ENCODE peak calls at places on chromosome 21, in six cellular contexts. One of them, this sample, is unnamed.

GRCh38 chr21:26116456-26117011 is 54.0 kb downstream of the APP start:
- DNase-seq in right cardiac atrium: no peak
- DNase-seq in pancreas: no peak
- DNase-seq in CD8-positive, alpha-beta memory T cell: no peak
- DNase-seq in astrocyte of the spinal cord: peak; percentile 58
- DNase-seq in testis: no peak
- DNase-seq in this sample: no peak

GRCh38 chr21:35338281-35338680 is 289.2 kb upstream of the RUNX1 start:
- DNase-seq in right cardiac atrium: no peak
- DNase-seq in pancreas: no peak
- DNase-seq in CD8-positive, alpha-beta memory T cell: no peak
- DNase-seq in astrocyte of the spinal cord: no peak
- DNase-seq in testis: no peak
- DNase-seq in this sample: no peak

GRCh38 chr21:23853796-23854379 is 1753.4 kb downstream of the MRPL39 start:
- DNase-seq in right cardiac atrium: no peak
- DNase-seq in pancreas: no peak
- DNase-seq in CD8-positive, alpha-beta memory T cell: no peak
- DNase-seq in astrocyte of the spinal cord: peak; percentile 24
- DNase-seq in testis: peak; percentile 20
- DNase-seq in this sample: no peak

GRCh38 chr21:29311802-29312201 is 13.1 kb downstream of the BACH1 start:
- DNase-seq in right cardiac atrium: no peak
- DNase-seq in pancreas: no peak
- DNase-seq in CD8-positive, alpha-beta memory T cell: no peak
- DNase-seq in astrocyte of the spinal cord: no peak
- DNase-seq in testis: no peak
- DNase-seq in this sample: no peak

GRCh38 chr21:15301014-15301413 is 236.2 kb upstream of the NRIP1 start:
- DNase-seq in right cardiac atrium: no peak
- DNase-seq in pancreas: no peak
- DNase-seq in CD8-positive, alpha-beta memory T cell: no peak
- DNase-seq in astrocyte of the spinal cord: peak; percentile 54
- DNase-seq in testis: no peak
- DNase-seq in this sample: no peak

GRCh38 chr21:24353492-24353891 is 1253.8 kb downstream of the MRPL39 start:
- DNase-seq in right cardiac atrium: no peak
- DNase-seq in pancreas: no peak
- DNase-seq in CD8-positive, alpha-beta memory T cell: no peak
- DNase-seq in astrocyte of the spinal cord: no peak
- DNase-seq in testis: no peak
- DNase-seq in this sample: no peak

GRCh38 chr21:10521091-10521598 is at the start of gene TPTE:
- DNase-seq in right cardiac atrium: no peak
- DNase-seq in pancreas: peak; percentile 70
- DNase-seq in CD8-positive, alpha-beta memory T cell: no peak
- DNase-seq in astrocyte of the spinal cord: no peak
- DNase-seq in testis: peak; percentile 85
- DNase-seq in this sample: no peak

GRCh38 chr21:16198546-16198945 is 468.8 kb downstream of the USP25 start:
- DNase-seq in right cardiac atrium: peak; percentile 26
- DNase-seq in pancreas: no peak
- DNase-seq in CD8-positive, alpha-beta memory T cell: no peak
- DNase-seq in astrocyte of the spinal cord: no peak
- DNase-seq in testis: no peak
- DNase-seq in this sample: no peak

GRCh38 chr21:14533555-14534400 is 12.3 kb downstream of the SAMSN1 start:
- DNase-seq in right cardiac atrium: no peak
- DNase-seq in pancreas: no peak
- DNase-seq in CD8-positive, alpha-beta memory T cell: no peak
- DNase-seq in astrocyte of the spinal cord: peak; percentile 72
- DNase-seq in testis: no peak
- DNase-seq in this sample: no peak

GRCh38 chr21:16086121-16086520 is 356.3 kb downstream of the USP25 start:
- DNase-seq in right cardiac atrium: no peak
- DNase-seq in pancreas: no peak
- DNase-seq in CD8-positive, alpha-beta memory T cell: no peak
- DNase-seq in astrocyte of the spinal cord: no peak
- DNase-seq in testis: no peak
- DNase-seq in this sample: no peak

GRCh38 chr21:26845066-26845749 is at the start of gene ADAMTS1:
- DNase-seq in right cardiac atrium: peak; percentile 95
- DNase-seq in pancreas: peak; percentile 92
- DNase-seq in CD8-positive, alpha-beta memory T cell: no peak
- DNase-seq in astrocyte of the spinal cord: peak; percentile 86
- DNase-seq in testis: peak; percentile 91
- DNase-seq in this sample: peak; percentile 96

GRCh38 chr21:14403681-14404318 is 20.9 kb upstream of the HSPA13 start:
- DNase-seq in right cardiac atrium: no peak
- DNase-seq in pancreas: no peak
- DNase-seq in CD8-positive, alpha-beta memory T cell: no peak
- DNase-seq in astrocyte of the spinal cord: peak; percentile 41
- DNase-seq in testis: no peak
- DNase-seq in this sample: no peak

GRCh38 chr21:35274090-35274489 is 225.0 kb upstream of the RUNX1 start:
- DNase-seq in right cardiac atrium: no peak
- DNase-seq in pancreas: no peak
- DNase-seq in CD8-positive, alpha-beta memory T cell: no peak
- DNase-seq in astrocyte of the spinal cord: no peak
- DNase-seq in testis: no peak
- DNase-seq in this sample: no peak

GRCh38 chr21:22356663-22357062 is 1358.5 kb downstream of the NCAM2 start:
- DNase-seq in right cardiac atrium: no peak
- DNase-seq in pancreas: no peak
- DNase-seq in CD8-positive, alpha-beta memory T cell: no peak
- DNase-seq in astrocyte of the spinal cord: no peak
- DNase-seq in testis: no peak
- DNase-seq in this sample: no peak

GRCh38 chr21:25039461-25040380 is 567.6 kb downstream of the MRPL39 start:
- DNase-seq in right cardiac atrium: no peak
- DNase-seq in pancreas: no peak
- DNase-seq in CD8-positive, alpha-beta memory T cell: no peak
- DNase-seq in astrocyte of the spinal cord: peak; percentile 65
- DNase-seq in testis: no peak
- DNase-seq in this sample: no peak

GRCh38 chr21:45680215-45680614 is 36.7 kb downstream of the PCBP3 start:
- DNase-seq in right cardiac atrium: no peak
- DNase-seq in pancreas: no peak
- DNase-seq in CD8-positive, alpha-beta memory T cell: no peak
- DNase-seq in astrocyte of the spinal cord: no peak
- DNase-seq in testis: no peak
- DNase-seq in this sample: no peak
- H3K4me3 ChIP-seq in right cardiac atrium: no peak overlapping the region
- H3K4me3 ChIP-seq in pancreas: no peak overlapping the region
- H3K4me3 ChIP-seq in CD8-positive, alpha-beta memory T cell: no peak overlapping the region
- H3K4me3 ChIP-seq in astrocyte of the spinal cord: no peak overlapping the region
- H3K4me3 ChIP-seq in testis: no peak overlapping the region
- H3K4me3 ChIP-seq in this sample: no peak overlapping the region

DNA sequence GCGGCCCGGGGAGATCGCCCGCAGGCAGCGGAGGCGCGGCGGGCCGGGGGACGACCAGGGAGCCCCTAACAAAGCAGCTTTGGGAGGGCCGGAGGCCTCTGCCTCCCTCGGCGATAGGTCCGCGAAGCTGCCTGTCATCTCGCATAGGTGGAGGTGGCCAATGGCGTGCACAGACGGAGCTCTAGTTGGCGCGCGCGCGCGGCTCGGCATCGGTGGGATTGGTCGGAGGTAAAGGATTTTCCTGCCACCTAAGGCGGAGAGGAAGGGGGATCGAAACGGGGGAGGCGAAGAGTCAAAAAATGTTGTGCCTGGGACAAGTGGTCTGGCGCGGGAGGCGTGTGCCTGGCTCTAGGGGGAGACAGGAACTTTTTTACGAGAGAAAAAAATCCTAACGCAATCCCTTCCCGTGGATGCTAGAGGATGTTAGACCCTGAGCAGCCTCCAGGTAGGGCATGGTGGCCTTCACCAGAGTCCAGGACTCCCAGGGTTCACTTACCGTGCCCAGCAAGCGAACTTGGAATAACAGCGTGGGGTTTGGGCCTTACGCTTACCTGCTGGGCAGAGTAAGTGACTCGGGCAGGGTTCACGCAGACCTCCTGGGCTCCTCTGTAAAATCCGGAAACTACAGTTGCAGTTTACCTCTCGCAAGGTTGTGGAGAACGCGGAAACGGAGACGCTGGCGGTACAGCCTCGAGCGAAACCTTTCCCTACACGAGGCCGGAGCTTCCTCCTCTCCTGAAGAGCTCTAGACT is 99.9 kb upstream of the SOD1 start:
- DNase-seq in right cardiac atrium: peak; percentile 95
- DNase-seq in pancreas: peak; percentile 88
- DNase-seq in CD8-positive, alpha-beta memory T cell: peak; percentile 66
- DNase-seq in astrocyte of the spinal cord: peak; percentile 97
- DNase-seq in testis: peak; percentile 98
- DNase-seq in this sample: peak; percentile 88
- H3K4me3 ChIP-seq in right cardiac atrium: peak overlapping the region; percentile 53
- H3K4me3 ChIP-seq in pancreas: peak overlapping the region; percentile 56
- H3K4me3 ChIP-seq in CD8-positive, alpha-beta memory T cell: peak overlapping the region; percentile 42
- H3K4me3 ChIP-seq in astrocyte of the spinal cord: peak overlapping the region; percentile 49
- H3K4me3 ChIP-seq in testis: peak overlapping the region; percentile 77
- H3K4me3 ChIP-seq in this sample: peak overlapping the region; percentile 54

GRCh38 chr21:44441041-44441400 is 14.3 kb upstream of the LRRC3 start:
- DNase-seq in right cardiac atrium: no peak
- DNase-seq in pancreas: no peak
- DNase-seq in CD8-positive, alpha-beta memory T cell: no peak
- DNase-seq in astrocyte of the spinal cord: no peak
- DNase-seq in testis: no peak
- DNase-seq in this sample: no peak
- H3K4me3 ChIP-seq in right cardiac atrium: no peak overlapping the region
- H3K4me3 ChIP-seq in pancreas: no peak overlapping the region
- H3K4me3 ChIP-seq in CD8-positive, alpha-beta memory T cell: no peak overlapping the region
- H3K4me3 ChIP-seq in astrocyte of the spinal cord: no peak overlapping the region
- H3K4me3 ChIP-seq in testis: no peak overlapping the region
- H3K4me3 ChIP-seq in this sample: no peak overlapping the region

GRCh38 chr21:28226563-28226962 is 766.1 kb downstream of the LTN1 start:
- DNase-seq in right cardiac atrium: no peak
- DNase-seq in pancreas: no peak
- DNase-seq in CD8-positive, alpha-beta memory T cell: no peak
- DNase-seq in astrocyte of the spinal cord: no peak
- DNase-seq in testis: no peak
- DNase-seq in this sample: no peak
- H3K4me3 ChIP-seq in right cardiac atrium: no peak overlapping the region
- H3K4me3 ChIP-seq in pancreas: no peak overlapping the region
- H3K4me3 ChIP-seq in CD8-positive, alpha-beta memory T cell: no peak overlapping the region
- H3K4me3 ChIP-seq in astrocyte of the spinal cord: no peak overlapping the region
- H3K4me3 ChIP-seq in testis: no peak overlapping the region
- H3K4me3 ChIP-seq in this sample: no peak overlapping the region

DNA sequence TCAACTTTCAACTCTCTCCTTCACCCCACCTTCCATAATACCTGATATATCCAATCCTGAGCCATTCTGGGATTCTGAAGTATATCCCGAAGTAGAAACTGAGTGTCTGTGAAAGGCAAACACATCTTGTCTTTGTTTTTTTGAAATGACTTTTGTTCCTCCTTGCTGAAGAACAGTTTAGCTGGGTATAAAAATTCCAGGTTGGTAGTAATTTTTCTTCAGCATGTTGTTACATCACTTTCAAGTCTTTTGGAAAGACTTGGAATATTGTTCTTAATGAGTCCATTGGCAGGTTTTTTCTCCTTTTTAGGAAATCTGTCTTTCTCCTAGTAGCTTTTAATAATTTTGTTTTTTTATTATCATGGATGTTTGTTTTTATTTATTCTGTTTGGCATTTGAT is 32.7 kb downstream of the CRYAA start:
- DNase-seq in right cardiac atrium: no peak
- DNase-seq in pancreas: no peak
- DNase-seq in CD8-positive, alpha-beta memory T cell: no peak
- DNase-seq in astrocyte of the spinal cord: no peak
- DNase-seq in testis: no peak
- DNase-seq in this sample: no peak
- H3K4me3 ChIP-seq in right cardiac atrium: no peak overlapping the region
- H3K4me3 ChIP-seq in pancreas: no peak overlapping the region
- H3K4me3 ChIP-seq in CD8-positive, alpha-beta memory T cell: no peak overlapping the region
- H3K4me3 ChIP-seq in astrocyte of the spinal cord: no peak overlapping the region
- H3K4me3 ChIP-seq in testis: no peak overlapping the region
- H3K4me3 ChIP-seq in this sample: no peak overlapping the region

DNA sequence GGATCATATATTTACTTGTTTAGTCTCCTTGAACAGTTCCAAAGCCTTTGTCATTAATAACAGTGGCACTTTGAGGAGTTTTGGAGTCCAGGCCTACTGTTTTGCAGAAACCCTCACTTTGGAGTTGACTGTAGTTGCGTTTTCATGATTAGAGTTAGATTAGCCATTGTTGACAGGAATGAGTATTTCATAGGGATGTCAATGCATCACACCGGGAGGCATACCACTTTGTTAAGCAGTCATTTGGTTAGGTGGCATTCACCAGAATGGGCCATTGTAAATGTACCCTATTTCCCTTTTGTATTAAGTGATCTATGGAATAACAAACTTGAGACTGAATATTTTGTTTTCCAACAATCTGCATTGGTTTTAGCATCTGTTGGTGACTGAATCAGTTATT is 11.8 kb downstream of the MRPS6 start:
- DNase-seq in right cardiac atrium: no peak
- DNase-seq in pancreas: no peak
- DNase-seq in CD8-positive, alpha-beta memory T cell: no peak
- DNase-seq in astrocyte of the spinal cord: no peak
- DNase-seq in testis: no peak
- DNase-seq in this sample: no peak
- H3K4me3 ChIP-seq in right cardiac atrium: no peak overlapping the region
- H3K4me3 ChIP-seq in pancreas: no peak overlapping the region
- H3K4me3 ChIP-seq in CD8-positive, alpha-beta memory T cell: no peak overlapping the region
- H3K4me3 ChIP-seq in astrocyte of the spinal cord: no peak overlapping the region
- H3K4me3 ChIP-seq in testis: no peak overlapping the region
- H3K4me3 ChIP-seq in this sample: no peak overlapping the region

DNA sequence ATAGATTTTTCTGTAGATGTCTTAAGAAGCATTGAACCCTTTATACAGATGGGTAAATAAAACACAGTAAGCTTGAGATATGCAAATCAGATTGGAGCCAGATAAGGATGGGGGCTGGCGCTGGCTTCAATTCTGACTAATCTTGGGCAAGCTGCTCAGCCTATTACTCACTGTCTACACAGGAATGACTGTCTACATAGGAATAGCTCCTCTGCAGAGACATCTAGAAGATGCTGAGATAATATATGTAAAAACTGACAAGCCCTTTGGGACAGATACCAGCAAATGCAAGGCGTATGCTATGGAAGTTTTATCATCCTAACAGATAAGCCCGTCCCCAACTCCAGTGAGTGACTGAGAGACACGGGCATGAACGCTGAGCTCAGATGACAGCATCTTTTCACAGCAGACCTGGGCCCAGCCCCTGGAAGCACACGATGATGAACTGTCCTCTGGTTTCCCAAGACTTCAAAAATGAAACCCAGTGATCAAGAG is 1.7 kb downstream of the CLDN14 start:
- DNase-seq in right cardiac atrium: no peak
- DNase-seq in pancreas: no peak
- DNase-seq in CD8-positive, alpha-beta memory T cell: no peak
- DNase-seq in astrocyte of the spinal cord: peak; percentile 80
- DNase-seq in testis: no peak
- DNase-seq in this sample: peak; percentile 62
- H3K4me3 ChIP-seq in right cardiac atrium: no peak overlapping the region
- H3K4me3 ChIP-seq in pancreas: no peak overlapping the region
- H3K4me3 ChIP-seq in CD8-positive, alpha-beta memory T cell: no peak overlapping the region
- H3K4me3 ChIP-seq in astrocyte of the spinal cord: no peak overlapping the region
- H3K4me3 ChIP-seq in testis: no peak overlapping the region
- H3K4me3 ChIP-seq in this sample: no peak overlapping the region

DNA sequence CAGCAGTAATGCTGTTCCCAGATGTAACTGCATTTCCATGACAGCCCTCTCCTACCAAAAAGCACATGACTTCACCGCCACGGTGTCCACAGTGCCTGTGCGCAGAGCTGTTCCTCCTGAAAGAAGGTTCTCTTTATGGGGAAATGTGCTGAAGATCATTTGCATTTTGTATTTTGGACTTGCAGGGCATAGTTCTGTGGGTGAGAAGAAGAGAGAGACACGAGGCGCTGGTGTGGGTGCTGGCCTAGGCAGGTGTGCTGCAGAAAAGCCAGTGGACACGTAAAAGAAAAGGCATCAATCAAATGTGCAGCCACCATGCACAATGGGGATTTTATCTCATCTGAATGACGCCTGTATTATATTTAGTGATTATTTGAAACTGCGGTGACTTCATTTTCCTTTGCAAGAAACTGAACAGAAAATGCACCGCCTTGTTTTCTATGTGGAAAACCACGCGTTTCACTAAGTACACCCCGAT is 21.3 kb downstream of the SLC37A1 start:
- DNase-seq in right cardiac atrium: no peak
- DNase-seq in pancreas: no peak
- DNase-seq in CD8-positive, alpha-beta memory T cell: no peak
- DNase-seq in astrocyte of the spinal cord: no peak
- DNase-seq in testis: no peak
- DNase-seq in this sample: no peak
- H3K4me3 ChIP-seq in right cardiac atrium: no peak overlapping the region
- H3K4me3 ChIP-seq in pancreas: no peak overlapping the region
- H3K4me3 ChIP-seq in CD8-positive, alpha-beta memory T cell: no peak overlapping the region
- H3K4me3 ChIP-seq in astrocyte of the spinal cord: no peak overlapping the region
- H3K4me3 ChIP-seq in testis: no peak overlapping the region
- H3K4me3 ChIP-seq in this sample: no peak overlapping the region

This sample was measured in MG63.